ENCODE peak calls at places on chromosomes 4 and X, in six cellular contexts. W is GM12891, C is K562, V is GM12878, X is H1, L is HepG2. U is an unnamed sample.

GRCh38 chrX:108464604-108465003 is 25.0 kb downstream of the COL4A5 start:
- DNase-seq in W (no peak), C (no peak), V (no peak), X (no peak), L (no peak), U (no peak)

GRCh38 chr4:171308661-171309060 is 504.5 kb upstream of the GALNTL6 start:
- DNase-seq in C (no peak), W (no peak), X (no peak), L (no peak), V (no peak), U (no peak)

GRCh38 chr4:85571008-85571407 is 96.1 kb downstream of the ARHGAP24 start:
- DNase-seq in V (no peak), L (no peak), W (no peak), X (no peak), C (no peak), U (no peak)

GRCh38 chr4:85243857-85244256 is 231.1 kb upstream of the ARHGAP24 start:
- DNase-seq in X (no peak), W (no peak), L (no peak), C (no peak), V (no peak), U (no peak)

GRCh38 chrX:49876750-49877149 is 2.5 kb upstream of the USP27X start:
- DNase-seq in W (peak; percentile 22), X (no peak), C (peak; percentile 38), V (no peak), L (peak; percentile 55), U (peak; percentile 15)

GRCh38 chr4:98092833-98093439 is 50.3 kb downstream of the STPG2 start:
- DNase-seq in X (no peak), W (no peak), L (peak; percentile 9), V (no peak), C (no peak), U (no peak)

GRCh38 chr4:113987382-113987930 is 8.0 kb upstream of the ARSJ start:
- DNase-seq in V (no peak), W (no peak), C (no peak), X (peak; percentile 10), L (no peak), U (no peak)

GRCh38 chrX:131677655-131678628 is 134.1 kb downstream of the OR13H1 start:
- DNase-seq in V (no peak), X (peak; percentile 17), L (peak; percentile 18), C (peak; percentile 74), W (peak; percentile 37), U (peak; percentile 62)

GRCh38 chrX:104137496-104137895 is 19.3 kb downstream of the SLC25A53 start:
- DNase-seq in W (no peak), L (no peak), V (no peak), X (no peak), C (peak; percentile 40), U (no peak)

GRCh38 chrX:111168314-111168713 is 72.3 kb downstream of the PAK3 start:
- DNase-seq in X (no peak), V (no peak), L (peak; percentile 0), C (peak; percentile 3), W (no peak), U (no peak)

GRCh38 chrX:43349363-43349762 is 306.7 kb upstream of the MAOA start:
- DNase-seq in C (peak; percentile 11), X (no peak), L (peak; percentile 44), W (no peak), V (peak; percentile 1), U (peak; percentile 1)

GRCh38 chr4:167989815-167990214 is 102.5 kb upstream of the ANXA10 start:
- DNase-seq in L (no peak), W (no peak), X (no peak), C (no peak), V (no peak), U (no peak)

GRCh38 chr4:6242271-6243029 is 27.2 kb upstream of the WFS1 start:
- DNase-seq in V (no peak), W (no peak), X (no peak), C (no peak), L (no peak), U (no peak)

GRCh38 chr4:71052716-71053115 is 59.3 kb downstream of the DCK start:
- DNase-seq in L (no peak), C (no peak), X (no peak), V (no peak), W (no peak), U (no peak)

GRCh38 chrX:43706786-43707185 is 50.7 kb downstream of the MAOA start:
- DNase-seq in V (no peak), X (no peak), C (no peak), W (no peak), L (no peak), U (no peak)

GRCh38 chr4:151114986-151115385 is 15.6 kb downstream of the RPS3A start:
- DNase-seq in L (no peak), X (no peak), C (no peak), W (no peak), V (no peak), U (no peak)

GRCh38 chr4:83138979-83139378 is 24.4 kb upstream of the PLAC8 start:
- DNase-seq in W (no peak), C (no peak), X (no peak), V (no peak), L (no peak), U (no peak)

GRCh38 chr4:82913305-82913704 is 12.8 kb downstream of the THAP9 start:
- DNase-seq in V (no peak), C (no peak), X (no peak), W (no peak), L (no peak), U (no peak)

GRCh38 chr4:145779319-145779801 is 99.4 kb downstream of the C4orf51 start:
- DNase-seq in V (no peak), X (peak; percentile 10), W (no peak), C (no peak), L (no peak), U (no peak)

GRCh38 chr4:102868782-102869568 is at the start of gene CISD2:
- DNase-seq in W (peak; percentile 66), X (peak; percentile 66), L (peak; percentile 78), C (peak; percentile 91), V (peak; percentile 80), U (peak; percentile 68)

GRCh38 chr4:102871772-102872171 is 3.0 kb downstream of the CISD2 start:
- DNase-seq in X (no peak), C (peak; percentile 32), W (no peak), L (no peak), V (no peak), U (no peak)

GRCh38 chr4:102867278-102868152 is 1.3 kb upstream of the CISD2 start:
- DNase-seq in L (no peak), W (no peak), X (no peak), V (peak; percentile 34), C (no peak), U (no peak)

GRCh38 chr4:102869569-102870227 is 906 bp downstream of the CISD2 start:
- DNase-seq in L (no peak), V (no peak), W (no peak), X (no peak), C (peak; percentile 65), U (no peak)

GRCh38 chr4:102868153-102868781 is 525 bp upstream of the CISD2 start:
- DNase-seq in C (no peak), X (no peak), L (no peak), W (no peak), V (no peak), U (no peak)
- TF ChIP-seq POLR2A in C (peak; percentile 66), X (no peak), L (no peak), W (peak; percentile 77), V (no peak), U (no peak)

DNA sequence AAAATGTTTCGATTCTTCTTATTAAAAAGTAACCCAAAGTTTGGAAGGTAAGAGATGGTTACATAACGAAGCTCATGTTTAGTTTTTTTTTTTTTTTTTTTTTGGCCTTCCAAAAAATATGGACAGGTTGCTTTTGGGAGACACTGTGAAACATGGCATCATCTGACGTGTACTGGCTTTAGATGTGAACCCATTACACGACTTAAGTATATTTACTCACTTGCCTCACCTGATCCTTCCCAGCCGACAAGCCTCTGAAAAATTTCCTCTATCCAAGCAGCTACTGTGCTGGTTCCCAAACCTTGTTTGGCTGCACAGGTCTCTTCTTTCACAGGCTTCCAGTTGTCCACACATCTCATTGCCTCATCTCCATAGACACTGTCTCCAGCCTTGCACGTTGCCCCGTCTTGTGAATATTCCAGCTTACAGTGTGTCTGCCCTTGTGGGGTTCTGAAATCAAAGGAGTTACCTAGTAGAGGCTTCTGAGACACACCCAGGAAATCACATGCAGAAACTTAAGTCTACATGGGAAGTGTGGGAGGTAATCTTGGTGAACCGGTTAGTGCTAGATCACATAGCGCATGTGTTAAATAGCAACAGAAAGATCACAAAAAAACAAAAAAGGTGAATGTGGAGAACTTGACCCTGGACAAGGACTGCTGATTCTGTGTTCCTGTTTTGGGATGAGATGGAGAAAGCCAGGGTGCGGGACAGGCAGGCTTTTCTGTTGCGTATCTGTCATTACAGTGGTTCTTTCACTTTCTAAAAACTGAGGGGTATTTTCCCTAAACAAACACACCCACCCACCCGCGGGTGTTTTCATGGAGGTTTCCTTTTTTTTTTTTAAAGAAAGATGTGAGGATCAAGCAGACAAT is 328.6 kb downstream of the ARHGAP10 start:
- DNase-seq in L (no peak), C (no peak), X (no peak), W (no peak), V (no peak), U (no peak)
- TF ChIP-seq TAF1 in L (no peak), C (no peak), X (no peak), W (no peak), V (no peak), U (no peak)

DNA sequence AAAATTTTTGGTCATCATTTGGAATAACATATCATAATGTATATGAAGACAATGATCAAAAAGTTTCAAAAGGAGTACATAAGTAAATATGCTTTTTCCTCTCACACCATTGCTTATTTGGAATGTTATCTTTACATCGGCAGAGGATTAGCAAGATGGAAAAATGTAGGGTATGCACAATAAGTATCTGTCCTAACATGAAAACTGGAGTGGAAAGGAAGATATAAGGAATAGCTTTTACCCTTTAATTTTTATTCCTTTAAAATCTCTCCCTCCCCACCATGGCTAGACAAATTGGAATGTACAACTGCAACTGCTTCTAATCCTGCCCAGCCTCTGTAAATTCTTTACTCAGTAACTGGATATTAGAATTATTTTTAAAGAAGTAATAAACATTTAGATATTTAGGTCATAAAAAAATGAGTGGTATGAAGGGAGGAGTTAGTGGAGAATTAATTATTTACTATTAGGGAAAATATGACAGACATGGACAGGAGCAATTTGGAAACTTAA is 171.5 kb downstream of the PCDH18 start:
- DNase-seq in C (no peak), V (no peak), L (no peak), X (no peak), W (no peak), U (no peak)
- TF ChIP-seq POLR2AphosphoS5 in C (no peak), V (no peak), L (no peak), X (no peak), W (no peak), U (no peak)

DNA sequence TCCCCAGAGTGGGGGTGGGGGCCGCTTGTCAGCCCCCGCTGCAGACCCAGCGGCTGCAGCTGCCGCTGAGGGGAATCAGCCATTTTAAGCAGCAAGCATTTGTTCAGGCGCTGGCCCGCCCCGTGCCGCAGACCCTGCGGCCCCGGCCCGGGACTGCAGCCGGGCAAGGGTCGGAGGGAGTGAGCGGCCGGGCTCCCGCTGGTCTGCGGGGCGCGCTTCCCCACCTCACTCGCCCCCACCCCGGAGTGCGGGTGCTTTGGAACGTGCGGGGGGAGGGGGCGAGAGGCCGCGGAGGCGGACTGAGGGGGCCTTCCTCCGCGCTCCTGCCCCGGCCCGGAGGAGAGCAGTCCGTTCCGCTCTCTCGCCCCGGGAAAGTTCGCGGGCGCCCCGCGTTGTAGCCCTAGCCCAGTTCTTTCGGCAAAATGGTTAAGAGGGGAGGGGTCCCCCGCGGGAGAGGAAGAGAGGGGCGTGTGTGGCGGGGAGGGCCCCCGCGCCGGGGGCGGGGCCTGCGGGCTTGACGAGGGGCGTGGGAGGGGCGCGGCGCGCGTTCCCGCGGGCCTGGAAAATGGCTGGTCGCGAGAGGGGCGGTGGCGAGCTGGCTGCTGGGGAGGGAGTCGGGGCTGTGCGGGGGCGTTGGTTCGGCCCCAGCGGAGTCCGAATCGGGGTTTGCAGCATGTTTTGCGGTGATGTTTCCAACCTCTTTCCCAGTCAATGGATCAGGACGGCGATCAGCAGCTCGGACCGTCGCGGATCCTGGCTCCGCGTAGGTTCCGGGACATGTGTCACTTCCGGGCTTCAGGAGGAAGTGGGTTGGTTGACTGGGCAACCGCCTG is 914 bp downstream of the ING2 start:
- DNase-seq in W (peak; percentile 66), C (peak; percentile 79), X (peak; percentile 66), V (peak; percentile 42), L (peak; percentile 82), U (peak; percentile 64)
- TF ChIP-seq POLR2A in W (peak; percentile 79), C (peak; percentile 95), X (peak; percentile 64), V (peak; percentile 88), L (peak; percentile 76), U (peak; percentile 84)

U was measured in GM12892.